ENCODE peak calls at places on chromosomes 4 and X, in seven cellular contexts. One of them, this sample, is unnamed. For H3K36me3, the result is how much of the 10 kb centered on the place peaks cover.

GRCh38 chr4:70734168-70734954 is 12.6 kb downstream of the RUFY3 start:
- DNase-seq in thyroid gland: peak
- DNase-seq in suprapubic skin: no peak
- DNase-seq in adrenal gland: no peak
- DNase-seq in transverse colon: peak
- DNase-seq in heart left ventricle: no peak
- DNase-seq in ovary: no peak
- DNase-seq in this sample: peak

GRCh38 chrX:9465380-9466114 is 689 bp downstream of the TBL1X start:
- DNase-seq in thyroid gland: peak
- DNase-seq in suprapubic skin: no peak
- DNase-seq in adrenal gland: peak
- DNase-seq in transverse colon: peak
- DNase-seq in heart left ventricle: peak
- DNase-seq in ovary: peak
- DNase-seq in this sample: no peak

GRCh38 chrX:38999099-38999498 is 197.8 kb downstream of the MID1IP1 start:
- DNase-seq in thyroid gland: no peak
- DNase-seq in suprapubic skin: no peak
- DNase-seq in adrenal gland: no peak
- DNase-seq in transverse colon: no peak
- DNase-seq in heart left ventricle: no peak
- DNase-seq in ovary: no peak
- DNase-seq in this sample: no peak

GRCh38 chr4:76589872-76590846 is 155.1 kb downstream of the SHROOM3 start:
- DNase-seq in thyroid gland: peak
- DNase-seq in suprapubic skin: no peak
- DNase-seq in adrenal gland: no peak
- DNase-seq in transverse colon: peak
- DNase-seq in heart left ventricle: peak
- DNase-seq in ovary: no peak
- DNase-seq in this sample: peak

GRCh38 chr4:166274775-166275174 is 401.7 kb downstream of the TLL1 start:
- DNase-seq in thyroid gland: no peak
- DNase-seq in suprapubic skin: no peak
- DNase-seq in adrenal gland: no peak
- DNase-seq in transverse colon: no peak
- DNase-seq in heart left ventricle: no peak
- DNase-seq in ovary: no peak
- DNase-seq in this sample: no peak

GRCh38 chr4:101158136-101158485 is 189.2 kb downstream of the PPP3CA start:
- DNase-seq in thyroid gland: no peak
- DNase-seq in suprapubic skin: no peak
- DNase-seq in adrenal gland: no peak
- DNase-seq in transverse colon: no peak
- DNase-seq in heart left ventricle: no peak
- DNase-seq in ovary: no peak
- DNase-seq in this sample: no peak

GRCh38 chr4:89336818-89337395 is 29.3 kb upstream of the GPRIN3 start:
- DNase-seq in thyroid gland: no peak
- DNase-seq in suprapubic skin: no peak
- DNase-seq in adrenal gland: no peak
- DNase-seq in transverse colon: no peak
- DNase-seq in heart left ventricle: no peak
- DNase-seq in ovary: no peak
- DNase-seq in this sample: no peak

GRCh38 chrX:53483838-53484420 is 49.8 kb upstream of the HSD17B10 start:
- DNase-seq in thyroid gland: no peak
- DNase-seq in suprapubic skin: no peak
- DNase-seq in adrenal gland: no peak
- DNase-seq in transverse colon: no peak
- DNase-seq in heart left ventricle: no peak
- DNase-seq in ovary: no peak
- DNase-seq in this sample: no peak

GRCh38 chr4:183691006-183691405 is 31.9 kb downstream of the TRAPPC11 start:
- DNase-seq in thyroid gland: no peak
- DNase-seq in suprapubic skin: no peak
- DNase-seq in adrenal gland: no peak
- DNase-seq in transverse colon: no peak
- DNase-seq in heart left ventricle: no peak
- DNase-seq in ovary: no peak
- DNase-seq in this sample: no peak
- H3K36me3 ChIP-seq in thyroid gland: under half
- H3K36me3 ChIP-seq in suprapubic skin: half or more
- H3K36me3 ChIP-seq in adrenal gland: half or more
- H3K36me3 ChIP-seq in transverse colon: half or more
- H3K36me3 ChIP-seq in heart left ventricle: half or more
- H3K36me3 ChIP-seq in ovary: under half
- H3K36me3 ChIP-seq in this sample: under half

DNA sequence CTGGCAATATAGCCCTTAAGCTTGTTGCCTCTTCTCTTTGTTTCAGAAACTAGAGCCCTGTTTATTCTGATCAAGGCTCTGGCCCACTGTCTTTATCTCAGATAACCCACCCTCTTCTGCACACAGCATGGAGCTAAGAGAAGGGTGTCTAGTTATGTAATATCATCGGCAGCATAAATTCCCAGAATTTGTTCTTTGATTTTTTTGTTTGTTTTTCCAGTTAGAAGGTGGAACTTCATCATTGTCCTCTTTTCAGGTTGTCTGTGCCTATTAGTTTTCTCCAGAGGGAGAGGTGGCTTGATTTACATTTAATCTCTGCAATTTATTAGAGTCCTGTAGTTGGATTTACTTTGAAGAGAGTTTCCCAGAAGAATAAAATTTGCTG is 15.3 kb upstream of the F11 start:
- DNase-seq in thyroid gland: no peak
- DNase-seq in suprapubic skin: no peak
- DNase-seq in adrenal gland: no peak
- DNase-seq in transverse colon: no peak
- DNase-seq in heart left ventricle: no peak
- DNase-seq in ovary: no peak
- DNase-seq in this sample: no peak
- TF ChIP-seq POLR2A in thyroid gland: no peak
- TF ChIP-seq POLR2A in suprapubic skin: no peak
- TF ChIP-seq POLR2A in adrenal gland: no peak
- TF ChIP-seq POLR2A in transverse colon: no peak
- TF ChIP-seq POLR2A in heart left ventricle: no peak
- TF ChIP-seq POLR2A in ovary: no peak
- TF ChIP-seq POLR2A in this sample: no peak

GRCh38 chrX:16665089-16665488 is 15.1 kb downstream of the S100G start:
- DNase-seq in thyroid gland: no peak
- DNase-seq in suprapubic skin: no peak
- DNase-seq in adrenal gland: no peak
- DNase-seq in transverse colon: no peak
- DNase-seq in heart left ventricle: no peak
- DNase-seq in ovary: no peak
- DNase-seq in this sample: no peak
- H3K36me3 ChIP-seq in thyroid gland: under half
- H3K36me3 ChIP-seq in suprapubic skin: under half
- H3K36me3 ChIP-seq in adrenal gland: under half
- H3K36me3 ChIP-seq in transverse colon: under half
- H3K36me3 ChIP-seq in heart left ventricle: under half
- H3K36me3 ChIP-seq in ovary: under half
- H3K36me3 ChIP-seq in this sample: under half

DNA sequence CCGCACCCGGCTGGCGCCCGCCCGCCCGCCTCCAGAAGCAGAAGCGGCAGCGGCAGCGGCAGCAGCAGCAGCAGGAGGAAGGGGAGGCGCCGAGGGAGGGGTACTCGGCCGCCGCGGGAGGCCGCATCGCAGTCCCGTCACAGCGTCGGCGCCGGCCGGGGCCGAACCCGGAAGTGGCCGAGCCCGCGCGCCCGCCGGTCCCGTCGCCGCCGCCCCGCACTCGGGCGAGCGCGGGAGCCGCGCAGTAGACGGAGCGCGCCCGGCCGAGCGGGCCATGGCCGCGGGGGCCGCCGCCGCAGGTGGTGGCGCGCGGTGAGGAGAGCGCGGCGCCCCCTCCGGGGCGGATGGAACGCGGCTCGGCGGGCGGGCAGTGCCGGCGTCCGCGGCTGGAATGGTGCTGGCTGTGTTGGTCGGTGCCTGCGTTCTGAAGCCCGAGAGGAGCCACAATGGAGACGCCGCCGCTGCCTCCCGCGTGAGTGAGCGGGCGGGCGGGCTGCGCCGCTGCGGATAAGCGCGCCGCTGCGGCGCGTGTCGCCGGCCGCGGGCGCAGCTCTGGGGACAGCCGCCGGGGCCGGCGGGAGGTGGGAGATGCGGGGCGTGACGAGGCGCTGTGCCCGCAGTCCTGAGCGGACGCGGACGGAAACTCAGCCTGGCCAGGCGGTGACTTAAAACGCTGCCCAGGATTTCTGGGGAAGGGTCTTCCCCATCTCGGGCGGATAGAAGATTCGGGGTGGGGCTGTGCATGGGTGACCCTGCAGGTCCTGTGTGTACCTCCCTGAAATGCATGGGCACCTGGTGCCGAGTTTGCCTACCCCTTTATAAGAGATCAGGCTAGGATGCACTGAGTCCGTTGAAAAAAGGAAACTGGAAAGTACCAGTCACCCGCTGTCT is at the start of gene KLHL2:
- DNase-seq in thyroid gland: peak
- DNase-seq in suprapubic skin: peak
- DNase-seq in adrenal gland: peak
- DNase-seq in transverse colon: peak
- DNase-seq in heart left ventricle: peak
- DNase-seq in ovary: peak
- DNase-seq in this sample: peak
- TF ChIP-seq POLR2A in thyroid gland: peak
- TF ChIP-seq POLR2A in suprapubic skin: peak
- TF ChIP-seq POLR2A in adrenal gland: peak
- TF ChIP-seq POLR2A in transverse colon: no peak
- TF ChIP-seq POLR2A in heart left ventricle: no peak
- TF ChIP-seq POLR2A in ovary: no peak
- TF ChIP-seq POLR2A in this sample: peak

This sample was measured in body of pancreas.